ENCODE peak calls at places on chromosomes 4 and X, in nine cellular contexts. H is dorsolateral prefrontal cortex, Q is tibial artery, X is lung, N is stomach, G is mesenchymal stem cell, I is fibroblast of lung, K is tibial nerve, O is astrocyte. S is an unnamed sample.
A peak's percentile ranks its signal among the peaks of the same experiment; 100 is the strongest.

GRCh38 chr4:1592179-1593037 is 91.7 kb downstream of the FAM53A start:
- DNase-seq in H (peak; percentile 27), Q (no peak), X (no peak), N (no peak), G (no peak), I (no peak), K (no peak), O (no peak), S (peak; percentile 2)

GRCh38 chr4:153257966-153258365 is 53.7 kb downstream of the TRIM2 start:
- DNase-seq in H (no peak), Q (no peak), X (no peak), N (no peak), G (no peak), I (no peak), K (no peak), O (no peak), S (no peak)

GRCh38 chrX:148577711-148578110 is 77.3 kb downstream of the AFF2 start:
- DNase-seq in H (no peak), Q (no peak), X (no peak), N (no peak), G (no peak), I (peak; percentile 13), K (no peak), O (no peak), S (no peak)

GRCh38 chrX:42973321-42973720 is 195.4 kb upstream of the PPP1R2C start:
- DNase-seq in H (no peak), Q (no peak), X (no peak), N (no peak), G (no peak), I (no peak), K (no peak), O (no peak), S (no peak)

GRCh38 chr4:72902354-72902753 is 167.2 kb downstream of the COX18 start:
- DNase-seq in H (no peak), Q (no peak), X (no peak), N (no peak), G (no peak), I (no peak), K (no peak), O (no peak), S (no peak)

GRCh38 chr4:108560624-108561023 is 59.8 kb upstream of the RPL34 start:
- DNase-seq in H (no peak), Q (no peak), X (no peak), N (no peak), G (peak; percentile 22), I (peak; percentile 17), K (no peak), O (no peak), S (peak; percentile 72)

GRCh38 chrX:104113237-104113965 is 1.1 kb downstream of the ZCCHC18 start:
- DNase-seq in H (peak; percentile 53), Q (peak; percentile 25), X (peak; percentile 41), N (peak; percentile 57), G (peak; percentile 66), I (peak; percentile 55), K (peak; percentile 12), O (peak; percentile 31), S (peak; percentile 26)

GRCh38 chr4:139229534-139230039 is 50.4 kb downstream of the MGARP start:
- DNase-seq in H (no peak), Q (no peak), X (no peak), N (no peak), G (peak; percentile 63), I (peak; percentile 43), K (no peak), O (peak; percentile 36), S (no peak)

GRCh38 chr4:183600189-183600685 is 58.7 kb downstream of the RWDD4 start:
- DNase-seq in H (no peak), Q (no peak), X (no peak), N (no peak), G (peak; percentile 24), I (no peak), K (no peak), O (no peak), S (no peak)

GRCh38 chr4:103365285-103365684 is 167.1 kb upstream of the CENPE start:
- DNase-seq in H (no peak), Q (no peak), X (no peak), N (no peak), G (no peak), I (no peak), K (no peak), O (no peak), S (no peak)

GRCh38 chrX:139739138-139739537 is 31.2 kb upstream of the MCF2 start:
- DNase-seq in H (no peak), Q (no peak), X (no peak), N (no peak), G (peak; percentile 55), I (peak; percentile 72), K (no peak), O (peak; percentile 63), S (no peak)

GRCh38 chr4:95835672-95836071 is 4.2 kb upstream of the PDHA2 start:
- DNase-seq in H (no peak), Q (no peak), X (no peak), N (no peak), G (peak; percentile 22), I (no peak), K (no peak), O (no peak), S (peak; percentile 5)

GRCh38 chrX:50402886-50403285 is 67.7 kb downstream of the DGKK start:
- DNase-seq in H (no peak), Q (no peak), X (no peak), N (no peak), G (no peak), I (no peak), K (no peak), O (no peak), S (no peak)

GRCh38 chr4:48974979-48975640 is 11.0 kb upstream of the CWH43 start:
- DNase-seq in H (no peak), Q (no peak), X (no peak), N (no peak), G (no peak), I (no peak), K (no peak), O (no peak), S (peak; percentile 23)

GRCh38 chrX:139113682-139114081 is 402.2 kb upstream of the FGF13 start:
- DNase-seq in H (no peak), Q (no peak), X (no peak), N (no peak), G (no peak), I (peak; percentile 42), K (no peak), O (no peak), S (no peak)

GRCh38 chrX:71254092-71254941 is at the start of gene ZMYM3:
- DNase-seq in H (peak; percentile 83), Q (peak; percentile 84), X (peak; percentile 82), N (peak; percentile 86), G (peak; percentile 88), I (peak; percentile 83), K (peak; percentile 64), O (peak; percentile 70), S (peak; percentile 84)
- H3K27ac ChIP-seq in H (peak within 1 kb of the TSS; percentile 86), Q (peak within 1 kb of the TSS; percentile 91), X (peak within 1 kb of the TSS; percentile 71), N (peak within 1 kb of the TSS; percentile 85), G (peak within 1 kb of the TSS; percentile 87), I (peak within 1 kb of the TSS; percentile 69), K (peak within 1 kb of the TSS; percentile 81), O (peak within 1 kb of the TSS; percentile 58), S (peak within 1 kb of the TSS; percentile 89)

GRCh38 chr4:47031713-47032404 is 492 bp downstream of the GABRB1 start:
- DNase-seq in H (no peak), Q (no peak), X (no peak), N (no peak), G (no peak), I (no peak), K (no peak), O (no peak), S (peak; percentile 4)
- H3K4me3 ChIP-seq in H (peak overlapping the region; percentile 65), Q (peak overlapping the region; percentile 53), X (no peak overlapping the region), N (peak overlapping the region; percentile 57), G (peak overlapping the region; percentile 58), I (peak overlapping the region; percentile 84), K (peak overlapping the region; percentile 54), O (peak overlapping the region; percentile 77), S (peak overlapping the region; percentile 55)

GRCh38 chr4:106284227-106284626 is 31.8 kb downstream of the TBCK start:
- DNase-seq in H (no peak), Q (no peak), X (no peak), N (no peak), G (no peak), I (no peak), K (no peak), O (no peak), S (no peak)

GRCh38 chr4:106289737-106290136 is 26.3 kb downstream of the TBCK start:
- DNase-seq in H (no peak), Q (no peak), X (no peak), N (no peak), G (no peak), I (no peak), K (no peak), O (no peak), S (no peak)

GRCh38 chr4:106291678-106292077 is 24.3 kb downstream of the TBCK start:
- DNase-seq in H (no peak), Q (no peak), X (no peak), N (no peak), G (no peak), I (no peak), K (no peak), O (no peak), S (no peak)

GRCh38 chr4:106286611-106287010 is 29.4 kb downstream of the TBCK start:
- DNase-seq in H (no peak), Q (no peak), X (no peak), N (no peak), G (no peak), I (no peak), K (no peak), O (no peak), S (no peak)

DNA sequence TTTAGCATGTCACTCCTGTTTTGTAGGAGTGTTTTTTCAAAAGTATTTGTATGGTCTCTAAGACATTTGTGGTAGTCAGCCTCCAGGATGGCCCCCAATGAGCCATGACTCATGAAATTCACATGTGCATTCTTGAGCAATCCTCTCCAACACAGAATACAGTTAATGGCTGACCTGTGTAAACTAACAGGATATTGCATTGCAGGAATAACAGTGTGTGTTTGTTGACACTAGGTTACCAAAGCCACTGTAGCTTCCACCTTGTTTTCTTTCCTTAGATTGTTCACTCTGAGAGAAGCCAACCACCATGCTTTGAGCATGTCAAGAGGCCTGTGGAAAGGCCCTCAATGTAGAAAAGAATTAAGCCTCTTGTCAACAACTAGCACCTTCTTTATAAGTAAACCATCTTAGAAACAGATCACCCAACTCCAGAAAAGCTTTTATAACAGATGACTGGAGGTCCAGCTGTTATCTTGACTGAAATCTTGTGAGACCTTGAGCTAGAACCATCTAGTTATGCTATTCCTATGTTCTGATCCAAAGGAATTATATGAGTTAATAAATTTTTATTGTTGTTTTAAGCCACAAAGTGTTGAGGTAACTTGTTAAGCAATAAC is 28.5 kb downstream of the TBCK start:
- DNase-seq in H (no peak), Q (no peak), X (no peak), N (no peak), G (peak; percentile 94), I (peak; percentile 69), K (no peak), O (peak; percentile 58), S (no peak)
- H3K27ac ChIP-seq in H (no peak overlapping the region), Q (no peak overlapping the region), X (no peak overlapping the region), N (no peak overlapping the region), G (peak overlapping the region; percentile 86), I (peak overlapping the region; percentile 78), K (no peak overlapping the region), O (peak overlapping the region; percentile 47), S (no peak overlapping the region)

DNA sequence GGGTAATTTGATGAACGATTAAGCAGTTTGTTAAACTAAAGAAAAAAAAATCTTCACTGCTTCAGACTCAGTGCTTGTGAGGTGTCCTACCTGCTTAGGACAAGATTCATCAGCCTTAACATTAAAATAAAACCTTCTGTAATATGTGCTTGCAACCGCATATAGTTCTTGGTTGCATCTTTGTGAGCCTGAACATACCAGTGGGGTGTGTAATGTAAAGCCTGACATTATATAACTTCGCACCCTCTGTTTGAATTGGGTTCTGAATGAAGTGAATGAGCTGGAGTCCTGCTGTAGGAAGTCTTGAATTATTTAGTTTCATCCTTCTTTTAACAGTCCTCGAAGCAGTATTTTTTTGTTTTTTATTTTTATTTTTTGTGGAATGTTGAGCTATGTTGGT is 3.1 kb downstream of the KDM6A start:
- DNase-seq in H (no peak), Q (no peak), X (no peak), N (no peak), G (no peak), I (peak; percentile 44), K (no peak), O (peak; percentile 27), S (no peak)
- H3K4me3 ChIP-seq in H (peak overlapping the region; percentile 96), Q (peak overlapping the region; percentile 96), X (no peak overlapping the region), N (peak overlapping the region; percentile 88), G (no peak overlapping the region), I (peak overlapping the region; percentile 95), K (peak overlapping the region; percentile 89), O (peak overlapping the region; percentile 86), S (peak overlapping the region; percentile 89)